ENCODE peak calls at places on chromosomes 4 and X, in eight cellular contexts. One of them, this sample, is unnamed.

GRCh38 chrX:22399793-22400192 is 127.1 kb downstream of the CBLL2 start:
- DNase-seq in left cardiac atrium: no peak
- DNase-seq in ELR: peak
- DNase-seq in GM13977: no peak
- DNase-seq in Kasumi-1: no peak
- DNase-seq in esophagus squamous epithelium: no peak
- DNase-seq in D341Med: no peak
- DNase-seq in globus pallidus: no peak
- DNase-seq in this sample: no peak

GRCh38 chrX:103818844-103819243 is 13.2 kb downstream of the RAB9B start:
- DNase-seq in left cardiac atrium: no peak
- DNase-seq in Kasumi-1: no peak
- DNase-seq in esophagus squamous epithelium: no peak
- DNase-seq in ELR: no peak
- DNase-seq in D341Med: no peak
- DNase-seq in GM13977: no peak
- DNase-seq in globus pallidus: no peak
- DNase-seq in this sample: no peak

GRCh38 chr4:167196386-167196785 is 37.9 kb downstream of the SPOCK3 start:
- DNase-seq in ELR: peak
- DNase-seq in left cardiac atrium: no peak
- DNase-seq in D341Med: no peak
- DNase-seq in Kasumi-1: no peak
- DNase-seq in globus pallidus: no peak
- DNase-seq in esophagus squamous epithelium: no peak
- DNase-seq in GM13977: no peak
- DNase-seq in this sample: no peak

GRCh38 chr4:90187148-90187884 is 60.1 kb downstream of the CCSER1 start:
- DNase-seq in Kasumi-1: no peak
- DNase-seq in GM13977: no peak
- DNase-seq in D341Med: no peak
- DNase-seq in left cardiac atrium: no peak
- DNase-seq in ELR: no peak
- DNase-seq in esophagus squamous epithelium: no peak
- DNase-seq in globus pallidus: no peak
- DNase-seq in this sample: no peak

GRCh38 chr4:80138556-80139538 is 58.5 kb upstream of the PRDM8 start:
- DNase-seq in D341Med: no peak
- DNase-seq in globus pallidus: no peak
- DNase-seq in Kasumi-1: peak
- DNase-seq in esophagus squamous epithelium: no peak
- DNase-seq in left cardiac atrium: no peak
- DNase-seq in ELR: peak
- DNase-seq in GM13977: peak
- DNase-seq in this sample: no peak

GRCh38 chr4:137635108-137635507 is 102.8 kb upstream of the PCDH18 start:
- DNase-seq in ELR: no peak
- DNase-seq in esophagus squamous epithelium: no peak
- DNase-seq in GM13977: no peak
- DNase-seq in globus pallidus: no peak
- DNase-seq in left cardiac atrium: no peak
- DNase-seq in D341Med: no peak
- DNase-seq in Kasumi-1: no peak
- DNase-seq in this sample: no peak

GRCh38 chrX:15566244-15566643 is 34.5 kb downstream of the ACE2 start:
- DNase-seq in globus pallidus: no peak
- DNase-seq in GM13977: no peak
- DNase-seq in ELR: peak
- DNase-seq in left cardiac atrium: no peak
- DNase-seq in Kasumi-1: no peak
- DNase-seq in D341Med: no peak
- DNase-seq in esophagus squamous epithelium: no peak
- DNase-seq in this sample: no peak

GRCh38 chr4:81724925-81725329 is 253.2 kb upstream of the RASGEF1B start:
- DNase-seq in Kasumi-1: peak
- DNase-seq in D341Med: no peak
- DNase-seq in left cardiac atrium: peak
- DNase-seq in esophagus squamous epithelium: no peak
- DNase-seq in GM13977: no peak
- DNase-seq in ELR: no peak
- DNase-seq in globus pallidus: peak
- DNase-seq in this sample: no peak

GRCh38 chrX:19739683-19740082 is 147.7 kb downstream of the SH3KBP1 start:
- DNase-seq in GM13977: peak
- DNase-seq in Kasumi-1: peak
- DNase-seq in esophagus squamous epithelium: no peak
- DNase-seq in globus pallidus: no peak
- DNase-seq in ELR: peak
- DNase-seq in left cardiac atrium: peak
- DNase-seq in D341Med: peak
- DNase-seq in this sample: peak

GRCh38 chr4:158481811-158482210 is 39.9 kb upstream of the RXFP1 start:
- DNase-seq in left cardiac atrium: no peak
- DNase-seq in Kasumi-1: no peak
- DNase-seq in GM13977: no peak
- DNase-seq in globus pallidus: no peak
- DNase-seq in D341Med: no peak
- DNase-seq in ELR: no peak
- DNase-seq in esophagus squamous epithelium: no peak
- DNase-seq in this sample: no peak

GRCh38 chr4:98659106-98659592 is 738 bp upstream of the TSPAN5 start:
- DNase-seq in D341Med: no peak
- DNase-seq in globus pallidus: no peak
- DNase-seq in ELR: peak
- DNase-seq in esophagus squamous epithelium: no peak
- DNase-seq in Kasumi-1: no peak
- DNase-seq in left cardiac atrium: no peak
- DNase-seq in GM13977: no peak
- DNase-seq in this sample: no peak

GRCh38 chr4:129545599-129546278 is 449.8 kb downstream of the C4orf33 start:
- DNase-seq in globus pallidus: peak
- DNase-seq in ELR: peak
- DNase-seq in Kasumi-1: no peak
- DNase-seq in esophagus squamous epithelium: no peak
- DNase-seq in left cardiac atrium: peak
- DNase-seq in GM13977: no peak
- DNase-seq in D341Med: no peak
- DNase-seq in this sample: no peak

GRCh38 chr4:25523405-25523804 is 132.2 kb upstream of the SLC34A2 start:
- DNase-seq in left cardiac atrium: no peak
- DNase-seq in Kasumi-1: no peak
- DNase-seq in esophagus squamous epithelium: no peak
- DNase-seq in GM13977: no peak
- DNase-seq in D341Med: no peak
- DNase-seq in ELR: peak
- DNase-seq in globus pallidus: no peak
- DNase-seq in this sample: no peak

GRCh38 chr4:41362647-41363383 is 106.1 kb downstream of the UCHL1 start:
- DNase-seq in ELR: no peak
- DNase-seq in D341Med: peak
- DNase-seq in Kasumi-1: no peak
- DNase-seq in left cardiac atrium: no peak
- DNase-seq in GM13977: no peak
- DNase-seq in globus pallidus: no peak
- DNase-seq in esophagus squamous epithelium: no peak
- DNase-seq in this sample: no peak

GRCh38 chr4:76470064-76470463 is 35.0 kb downstream of the SHROOM3 start:
- DNase-seq in left cardiac atrium: no peak
- DNase-seq in GM13977: no peak
- DNase-seq in globus pallidus: no peak
- DNase-seq in D341Med: no peak
- DNase-seq in ELR: no peak
- DNase-seq in Kasumi-1: no peak
- DNase-seq in esophagus squamous epithelium: no peak
- DNase-seq in this sample: no peak

GRCh38 chr4:47410271-47410670 is 53.2 kb downstream of the COMMD8 start:
- DNase-seq in GM13977: no peak
- DNase-seq in left cardiac atrium: no peak
- DNase-seq in globus pallidus: no peak
- DNase-seq in D341Med: no peak
- DNase-seq in Kasumi-1: no peak
- DNase-seq in ELR: no peak
- DNase-seq in esophagus squamous epithelium: no peak
- DNase-seq in this sample: no peak

GRCh38 chr4:98555798-98556445 is 102.5 kb downstream of the TSPAN5 start:
- DNase-seq in D341Med: no peak
- DNase-seq in esophagus squamous epithelium: no peak
- DNase-seq in Kasumi-1: no peak
- DNase-seq in ELR: peak
- DNase-seq in globus pallidus: no peak
- DNase-seq in left cardiac atrium: no peak
- DNase-seq in GM13977: no peak
- DNase-seq in this sample: no peak

GRCh38 chr4:125420499-125420898 is 105.7 kb downstream of the FAT4 start:
- DNase-seq in esophagus squamous epithelium: no peak
- DNase-seq in left cardiac atrium: no peak
- DNase-seq in D341Med: no peak
- DNase-seq in ELR: no peak
- DNase-seq in globus pallidus: no peak
- DNase-seq in GM13977: no peak
- DNase-seq in Kasumi-1: no peak
- DNase-seq in this sample: no peak

GRCh38 chrX:112839856-112840255 is 775 bp downstream of the AMOT start:
- DNase-seq in globus pallidus: no peak
- DNase-seq in left cardiac atrium: no peak
- DNase-seq in GM13977: no peak
- DNase-seq in ELR: no peak
- DNase-seq in esophagus squamous epithelium: no peak
- DNase-seq in Kasumi-1: no peak
- DNase-seq in D341Med: no peak
- DNase-seq in this sample: no peak

GRCh38 chr4:1171306-1172227 is 816 bp downstream of the SPON2 start:
- DNase-seq in GM13977: peak
- DNase-seq in esophagus squamous epithelium: no peak
- DNase-seq in Kasumi-1: no peak
- DNase-seq in ELR: no peak
- DNase-seq in globus pallidus: no peak
- DNase-seq in left cardiac atrium: peak
- DNase-seq in D341Med: no peak
- DNase-seq in this sample: no peak

GRCh38 chr4:93788712-93789111 is 39.8 kb upstream of the ATOH1 start:
- DNase-seq in left cardiac atrium: no peak
- DNase-seq in ELR: peak
- DNase-seq in GM13977: peak
- DNase-seq in globus pallidus: no peak
- DNase-seq in D341Med: peak
- DNase-seq in Kasumi-1: peak
- DNase-seq in esophagus squamous epithelium: no peak
- DNase-seq in this sample: peak

GRCh38 chr4:159271857-159272256 is 169.0 kb downstream of the RAPGEF2 start:
- DNase-seq in Kasumi-1: peak
- DNase-seq in ELR: no peak
- DNase-seq in left cardiac atrium: no peak
- DNase-seq in D341Med: no peak
- DNase-seq in esophagus squamous epithelium: no peak
- DNase-seq in GM13977: no peak
- DNase-seq in globus pallidus: peak
- DNase-seq in this sample: no peak

GRCh38 chr4:153427363-153428071 is 38.6 kb upstream of the TMEM131L start:
- DNase-seq in ELR: peak
- DNase-seq in D341Med: no peak
- DNase-seq in GM13977: no peak
- DNase-seq in globus pallidus: no peak
- DNase-seq in Kasumi-1: no peak
- DNase-seq in esophagus squamous epithelium: no peak
- DNase-seq in left cardiac atrium: no peak
- DNase-seq in this sample: no peak

GRCh38 chr4:74096265-74096980 is 2.6 kb downstream of the CXCL2 start:
- DNase-seq in GM13977: no peak
- DNase-seq in globus pallidus: no peak
- DNase-seq in D341Med: no peak
- DNase-seq in left cardiac atrium: no peak
- DNase-seq in esophagus squamous epithelium: no peak
- DNase-seq in ELR: peak
- DNase-seq in Kasumi-1: no peak
- DNase-seq in this sample: no peak

GRCh38 chr4:89823416-89823815 is 13.5 kb downstream of the SNCA start:
- DNase-seq in Kasumi-1: no peak
- DNase-seq in D341Med: no peak
- DNase-seq in esophagus squamous epithelium: no peak
- DNase-seq in GM13977: no peak
- DNase-seq in globus pallidus: no peak
- DNase-seq in left cardiac atrium: no peak
- DNase-seq in ELR: peak
- DNase-seq in this sample: no peak